ENCODE peak calls at places on chromosome 5, in eight cellular contexts. S is NCI-H345; A is coronary artery; Z is fibroblast of the conjunctiva; P is ureter; G is Kasumi-1; D is stimulated activated CD8-positive, alpha-beta memory T cell treated with anti-CD3 and anti-CD28 coated beads, Interleukin-7, amount 100 ng/mL, for 24 hours; N is brain microvascular endothelial cell. J is an unnamed sample.

GRCh38 chr5:51414516-51414915 is 31.3 kb downstream of the ISL1 start:
- DNase-seq in S (no peak), A (no peak), Z (no peak), P (no peak), G (no peak), D (no peak), N (no peak), J (no peak)

GRCh38 chr5:59103303-59103702 is 520.4 kb downstream of the RAB3C start:
- DNase-seq in S (no peak), A (no peak), Z (no peak), P (no peak), G (no peak), D (no peak), N (no peak), J (no peak)

GRCh38 chr5:37738057-37738691 is 101.7 kb downstream of the GDNF start:
- DNase-seq in S (no peak), A (no peak), Z (peak), P (no peak), G (peak), D (no peak), N (peak), J (no peak)

GRCh38 chr5:173890195-173890951 is 2.2 kb downstream of the CPEB4 start:
- DNase-seq in S (peak), A (no peak), Z (no peak), P (no peak), G (no peak), D (no peak), N (no peak), J (no peak)

GRCh38 chr5:173451651-173452050 is 123.4 kb upstream of the STC2 start:
- DNase-seq in S (no peak), A (no peak), Z (no peak), P (no peak), G (no peak), D (no peak), N (no peak), J (no peak)

GRCh38 chr5:150628936-150629485 is 11.4 kb upstream of the SYNPO start:
- DNase-seq in S (no peak), A (no peak), Z (no peak), P (no peak), G (no peak), D (no peak), N (no peak), J (no peak)

GRCh38 chr5:91164424-91164823 is 218.7 kb downstream of the ARRDC3 start:
- DNase-seq in S (no peak), A (no peak), Z (no peak), P (no peak), G (no peak), D (no peak), N (no peak), J (no peak)

GRCh38 chr5:15263406-15263805 is 236.6 kb upstream of the FBXL7 start:
- DNase-seq in S (no peak), A (no peak), Z (no peak), P (no peak), G (no peak), D (no peak), N (no peak), J (no peak)

GRCh38 chr5:373710-374602 is 52.4 kb downstream of the AHRR start:
- DNase-seq in S (peak), A (peak), Z (no peak), P (peak), G (peak), D (peak), N (no peak), J (no peak)

GRCh38 chr5:133052317-133053175 is 733 bp downstream of the HSPA4 start:
- DNase-seq in S (peak), A (peak), Z (peak), P (peak), G (peak), D (peak), N (peak), J (peak)

GRCh38 chr5:89972901-89973300 is 436.7 kb downstream of the CETN3 start:
- DNase-seq in S (no peak), A (no peak), Z (no peak), P (no peak), G (no peak), D (no peak), N (no peak), J (no peak)

GRCh38 chr5:135067587-135067986 is 33.6 kb upstream of the PITX1 start:
- DNase-seq in S (no peak), A (no peak), Z (no peak), P (no peak), G (no peak), D (no peak), N (no peak), J (no peak)

GRCh38 chr5:53601570-53601969 is 41.1 kb downstream of the NDUFS4 start:
- DNase-seq in S (no peak), A (no peak), Z (no peak), P (no peak), G (no peak), D (no peak), N (peak), J (no peak)

GRCh38 chr5:172918421-172919371 is 40.5 kb upstream of the RPL26L1 start:
- DNase-seq in S (no peak), A (no peak), Z (no peak), P (no peak), G (no peak), D (no peak), N (no peak), J (peak)

GRCh38 chr5:156474251-156474650 is 147.3 kb downstream of the SGCD start:
- DNase-seq in S (no peak), A (no peak), Z (no peak), P (no peak), G (no peak), D (no peak), N (peak), J (no peak)

GRCh38 chr5:74257645-74258328 is 382.7 kb downstream of the ENC1 start:
- DNase-seq in S (no peak), A (peak), Z (no peak), P (peak), G (peak), D (no peak), N (no peak), J (no peak)

GRCh38 chr5:59067976-59068651 is 485.2 kb downstream of the RAB3C start:
- DNase-seq in S (no peak), A (no peak), Z (no peak), P (no peak), G (no peak), D (no peak), N (no peak), J (no peak)

GRCh38 chr5:154397652-154398406 is 48.0 kb upstream of the SAP30L start:
- DNase-seq in S (peak), A (no peak), Z (no peak), P (peak), G (no peak), D (no peak), N (no peak), J (no peak)

GRCh38 chr5:30768061-30768460 is 425.4 kb upstream of the CDH6 start:
- DNase-seq in S (no peak), A (no peak), Z (no peak), P (no peak), G (no peak), D (no peak), N (no peak), J (no peak)

GRCh38 chr5:43729846-43730478 is 127.0 kb downstream of the NNT start:
- DNase-seq in S (no peak), A (no peak), Z (peak), P (no peak), G (peak), D (no peak), N (no peak), J (no peak)

GRCh38 chr5:94613583-94613982 is 4.8 kb downstream of the KIAA0825 start:
- DNase-seq in S (no peak), A (no peak), Z (no peak), P (no peak), G (peak), D (no peak), N (peak), J (no peak)

GRCh38 chr5:13470975-13471374 is 473.5 kb downstream of the DNAH5 start:
- DNase-seq in S (no peak), A (no peak), Z (no peak), P (no peak), G (no peak), D (no peak), N (no peak), J (no peak)

GRCh38 chr5:91339053-91339710 is 43.9 kb downstream of the ARRDC3 start:
- DNase-seq in S (no peak), A (no peak), Z (no peak), P (no peak), G (no peak), D (no peak), N (no peak), J (no peak)

GRCh38 chr5:173847102-173847501 is 41.0 kb upstream of the CPEB4 start:
- DNase-seq in S (no peak), A (no peak), Z (no peak), P (no peak), G (no peak), D (no peak), N (no peak), J (no peak)

GRCh38 chr5:139131881-139132480 is 66.2 kb downstream of the SIL1 start:
- DNase-seq in S (no peak), A (no peak), Z (no peak), P (no peak), G (peak), D (no peak), N (no peak), J (no peak)

GRCh38 chr5:174097486-174098185 is 52.1 kb downstream of the NSG2 start:
- DNase-seq in S (no peak), A (no peak), Z (no peak), P (no peak), G (no peak), D (no peak), N (no peak), J (no peak)

GRCh38 chr5:23483090-23483489 is 24.3 kb upstream of the PRDM9 start:
- DNase-seq in S (no peak), A (no peak), Z (no peak), P (no peak), G (no peak), D (no peak), N (no peak), J (no peak)

GRCh38 chr5:17625686-17626085 is 6.2 kb upstream of the TAF11L13 start:
- DNase-seq in S (no peak), A (no peak), Z (no peak), P (no peak), G (no peak), D (no peak), N (no peak), J (no peak)

GRCh38 chr5:36145311-36145710 is 6.4 kb downstream of the LMBRD2 start:
- DNase-seq in S (no peak), A (no peak), Z (no peak), P (no peak), G (no peak), D (no peak), N (no peak), J (no peak)

GRCh38 chr5:103407399-103407798 is 148.8 kb downstream of the MACIR start:
- DNase-seq in S (no peak), A (no peak), Z (no peak), P (no peak), G (no peak), D (no peak), N (no peak), J (no peak)

GRCh38 chr5:132365213-132365612 is 4.3 kb upstream of the SLC22A5 start:
- DNase-seq in S (no peak), A (no peak), Z (peak), P (no peak), G (no peak), D (no peak), N (peak), J (no peak)

J was measured in natural killer cell.